ENCODE peak calls at places on chromosomes 11 and 22, in six cellular contexts. M, R, V, A, L and Q are unnamed samples.

GRCh38 chr11:944711-945470 is 19.2 kb downstream of the AP2A2 start:
- DNase-seq in V (no peak), M (no peak), L (no peak), A (no peak), R (no peak), Q (no peak)

GRCh38 chr11:6402561-6402981 is 12.3 kb downstream of the SMPD1 start:
- DNase-seq in V (no peak), R (no peak), L (no peak), M (peak; percentile 65), A (no peak), Q (no peak)

GRCh38 chr22:45908961-45909360 is 68.0 kb downstream of the WNT7B start:
- DNase-seq in L (no peak), V (no peak), A (no peak), R (no peak), M (no peak), Q (no peak)

GRCh38 chr22:50548046-50548912 is 2.6 kb downstream of the KLHDC7B start:
- DNase-seq in R (no peak), M (peak; percentile 69), V (no peak), L (no peak), A (no peak), Q (no peak)

GRCh38 chr11:92854162-92854561 is 115.3 kb upstream of the MTNR1B start:
- DNase-seq in R (no peak), V (no peak), A (no peak), L (no peak), M (no peak), Q (no peak)

GRCh38 chr22:30186535-30186934 is 60.0 kb downstream of the LIF start:
- DNase-seq in L (no peak), V (no peak), R (no peak), M (no peak), A (no peak), Q (no peak)

GRCh38 chr11:100619484-100619883 is 67.6 kb upstream of the ARHGAP42 start:
- DNase-seq in L (no peak), M (no peak), R (no peak), A (no peak), V (no peak), Q (peak; percentile 86)

GRCh38 chr22:36612458-36612857 is 83.5 kb upstream of the EIF3D start:
- DNase-seq in A (no peak), V (no peak), M (no peak), L (no peak), R (no peak), Q (no peak)

GRCh38 chr22:25362883-25363240 is 143.4 kb downstream of the CRYBB2 start:
- DNase-seq in M (no peak), A (no peak), L (no peak), V (no peak), R (no peak), Q (no peak)

GRCh38 chr22:31127181-31127772 is 4.5 kb downstream of the INPP5J start:
- DNase-seq in R (no peak), V (no peak), A (no peak), M (no peak), L (no peak), Q (no peak)

GRCh38 chr11:110296226-110297081 is at the start of gene RDX:
- DNase-seq in V (peak; percentile 81), M (peak; percentile 69), R (peak; percentile 35), A (peak; percentile 75), L (peak; percentile 81), Q (peak; percentile 78)

GRCh38 chr11:28699701-28700100 is 591.5 kb downstream of the METTL15 start:
- DNase-seq in R (no peak), M (no peak), A (no peak), V (no peak), L (no peak), Q (no peak)

GRCh38 chr11:119788096-119788883 is 59.3 kb upstream of the NECTIN1 start:
- DNase-seq in V (no peak), R (no peak), L (no peak), M (no peak), A (no peak), Q (no peak)

GRCh38 chr22:45969801-45970464 is 7.0 kb downstream of the WNT7B start:
- DNase-seq in R (no peak), L (no peak), A (no peak), V (no peak), M (no peak), Q (no peak)

GRCh38 chr22:44567846-44568493 is 69.9 kb upstream of the RTL6 start:
- DNase-seq in R (no peak), L (no peak), M (peak; percentile 57), V (no peak), A (peak; percentile 57), Q (peak; percentile 27)

GRCh38 chr11:134572741-134573675 is 161.0 kb upstream of the B3GAT1 start:
- DNase-seq in L (no peak), V (no peak), R (peak; percentile 4), A (no peak), M (no peak), Q (no peak)

GRCh38 chr22:31272522-31273446 is 19.5 kb downstream of the PIK3IP1 start:
- DNase-seq in L (peak; percentile 81), R (peak; percentile 78), A (peak; percentile 58), V (peak; percentile 63), M (peak; percentile 42), Q (peak; percentile 67)

GRCh38 chr11:119518746-119519382 is 95.9 kb upstream of the THY1 start:
- DNase-seq in A (no peak), M (peak; percentile 25), R (no peak), V (peak; percentile 23), L (peak; percentile 22), Q (peak; percentile 25)

GRCh38 chr11:8015753-8016239 is 28.7 kb downstream of the EIF3F start:
- DNase-seq in L (no peak), R (no peak), A (no peak), M (no peak), V (no peak), Q (no peak)

GRCh38 chr11:117232022-117232878 is at the start of the genes PCSK7 and RNF214:
- DNase-seq in V (peak; percentile 75), L (peak; percentile 98), M (peak; percentile 80), R (peak; percentile 57), A (peak; percentile 82), Q (peak; percentile 79)

GRCh38 chr11:35681181-35681767 is 18.7 kb downstream of the TRIM44 start:
- DNase-seq in A (no peak), M (no peak), R (no peak), L (no peak), V (no peak), Q (no peak)